ENCODE peak calls at places on chromosomes 5 and 9, in six cellular contexts. A is NCI-H1436; K is A673; T is PC-3; M is stimulated activated CD8-positive, alpha-beta memory T cell treated with anti-CD3 and anti-CD28 coated beads, Interleukin-2, amount 100 ng/mL, for 1 hour; X is AML-193. J is an unnamed sample.

GRCh38 chr5:80093796-80094195 is 58.6 kb downstream of the THBS4 start:
- DNase-seq in A (no peak), K (no peak), T (no peak), M (no peak), X (no peak), J (no peak)

GRCh38 chr5:138753794-138754698 is 821 bp downstream of the CTNNA1 start:
- DNase-seq in A (peak; percentile 30), K (peak; percentile 84), T (peak; percentile 78), M (no peak), X (peak; percentile 20), J (peak; percentile 72)

GRCh38 chr5:61706751-61707150 is 374.7 kb downstream of the ZSWIM6 start:
- DNase-seq in A (no peak), K (no peak), T (no peak), M (no peak), X (no peak), J (no peak)

GRCh38 chr5:60652206-60652605 is 47.8 kb downstream of the DEPDC1B start:
- DNase-seq in A (no peak), K (peak; percentile 17), T (peak; percentile 87), M (no peak), X (peak; percentile 80), J (no peak)

GRCh38 chr5:27216367-27216941 is 178.1 kb upstream of the CDH9 start:
- DNase-seq in A (no peak), K (no peak), T (no peak), M (no peak), X (no peak), J (no peak)

GRCh38 chr5:32276173-32276853 is 36.4 kb downstream of the MTMR12 start:
- DNase-seq in A (no peak), K (no peak), T (no peak), M (no peak), X (peak; percentile 80), J (no peak)

GRCh38 chr9:94864183-94864582 is 137.7 kb downstream of the AOPEP start:
- DNase-seq in A (no peak), K (no peak), T (no peak), M (no peak), X (no peak), J (no peak)

GRCh38 chr9:76895186-76895585 is 10.7 kb downstream of the PRUNE2 start:
- DNase-seq in A (no peak), K (no peak), T (no peak), M (no peak), X (no peak), J (no peak)

GRCh38 chr9:137174722-137175293 is 3.0 kb upstream of the TMEM210 start:
- DNase-seq in A (no peak), K (peak; percentile 45), T (no peak), M (no peak), X (no peak), J (no peak)

GRCh38 chr9:9170735-9171134 is 1371.2 kb upstream of the DMAC1 start:
- DNase-seq in A (no peak), K (no peak), T (no peak), M (no peak), X (no peak), J (peak; percentile 24)

GRCh38 chr9:72635197-72635596 is 113.8 kb downstream of the TMC1 start:
- DNase-seq in A (no peak), K (no peak), T (no peak), M (no peak), X (no peak), J (no peak)

J was measured in NCI-H2227 treated with DMSO at 0.1 percent for 48 hours.